ENCODE peak calls at places on chromosomes 13 and 19, in four cellular contexts. D is H9, L is mesendoderm, E is H1. T is an unnamed sample.

GRCh38 chr19:18349524-18350128 is 9.2 kb downstream of the PGPEP1 start:
- DNase-seq in D (no peak), L (peak), E (no peak), T (peak)

GRCh38 chr19:48539503-48540096 is 12.4 kb upstream of the SULT2B1 start:
- DNase-seq in E (no peak), D (no peak), L (no peak), T (peak)

GRCh38 chr19:10419646-10420443 is 493 bp upstream of the PDE4A start:
- DNase-seq in L (peak), D (peak), E (peak), T (peak)

GRCh38 chr19:41726493-41726892 is 18.1 kb downstream of the CEACAM5 start:
- DNase-seq in D (no peak), L (no peak), E (no peak), T (no peak)

GRCh38 chr19:49216076-49216475 is 58.5 kb downstream of the TRPM4 start:
- DNase-seq in L (peak), E (no peak), D (no peak), T (peak)

GRCh38 chr13:43780666-43781065 is 6.1 kb downstream of the ENOX1 start:
- DNase-seq in L (no peak), D (no peak), E (no peak), T (no peak)

GRCh38 chr13:37357548-37357947 is 241.0 kb downstream of the POSTN start:
- DNase-seq in E (no peak), L (no peak), D (no peak), T (peak)

GRCh38 chr19:20028611-20029010 is 10.7 kb downstream of the ZNF682 start:
- DNase-seq in E (no peak), L (no peak), D (no peak), T (no peak)

GRCh38 chr13:111663505-111663904 is 343.1 kb downstream of the TEX29 start:
- DNase-seq in D (peak), L (no peak), E (no peak), T (no peak)

GRCh38 chr13:25231537-25231936 is 55.8 kb downstream of the MTMR6 start:
- DNase-seq in L (no peak), E (no peak), D (no peak), T (no peak)

GRCh38 chr19:3949294-3949693 is 16.4 kb downstream of the NMRK2 start:
- DNase-seq in L (no peak), E (no peak), D (no peak), T (no peak)

GRCh38 chr13:99332456-99332855 is 25.3 kb upstream of the GPR183 start:
- DNase-seq in E (no peak), D (no peak), L (no peak), T (no peak)

GRCh38 chr13:99484405-99484981 is 16.8 kb upstream of the TM9SF2 start:
- DNase-seq in L (no peak), E (no peak), D (no peak), T (peak)

GRCh38 chr13:101970339-101970738 is 431.5 kb downstream of the FGF14 start:
- DNase-seq in D (no peak), E (no peak), L (no peak), T (no peak)

GRCh38 chr13:74132768-74133656 is 1.2 kb downstream of the KLF12 start:
- DNase-seq in E (no peak), L (peak), D (peak), T (peak)

GRCh38 chr19:19169236-19170052 is 619 bp downstream of the MEF2B start:
- DNase-seq in E (no peak), D (no peak), L (no peak), T (no peak)

GRCh38 chr19:3520166-3521103 is 14.3 kb downstream of the FZR1 start:
- DNase-seq in D (peak), L (peak), E (no peak), T (no peak)

GRCh38 chr13:76816394-76816793 is 69.8 kb downstream of the KCTD12 start:
- DNase-seq in L (no peak), E (no peak), D (no peak), T (no peak)
- H3K56ac ChIP-seq in L (no peak), E (no peak), D (no peak), T (no peak)

GRCh38 chr13:30153871-30154426 is 153.4 kb downstream of the KATNAL1 start:
- DNase-seq in E (no peak), D (peak), L (peak), T (peak)

GRCh38 chr13:30156270-30156669 is 151.1 kb downstream of the KATNAL1 start:
- DNase-seq in L (no peak), D (no peak), E (no peak), T (peak)

GRCh38 chr13:30156826-30157615 is 150.3 kb downstream of the KATNAL1 start:
- DNase-seq in L (peak), E (no peak), D (no peak), T (no peak)

GRCh38 chr13:30154931-30155330 is 152.4 kb downstream of the KATNAL1 start:
- DNase-seq in E (no peak), D (no peak), L (no peak), T (no peak)

DNA sequence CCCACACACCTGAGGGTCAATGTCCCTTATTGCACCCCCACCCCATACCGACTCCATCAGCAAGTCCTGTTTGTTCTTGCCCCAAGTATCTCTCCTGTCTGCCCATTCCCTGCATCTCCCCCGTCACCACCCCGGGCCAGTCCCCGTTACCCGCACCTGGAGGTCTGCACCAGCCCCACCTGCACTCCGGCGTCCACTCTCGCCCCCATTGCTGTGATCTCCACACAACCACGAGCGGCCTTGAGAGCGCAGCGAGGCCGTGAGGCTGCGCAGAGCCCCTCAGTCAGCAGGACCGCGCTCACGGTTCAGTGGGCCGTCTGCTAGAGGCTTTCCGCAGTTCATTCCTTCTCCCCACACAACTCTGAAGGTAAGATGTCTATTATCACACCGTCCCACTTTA is 152.8 kb downstream of the KATNAL1 start:
- DNase-seq in D (no peak), L (no peak), E (no peak), T (no peak)
- H3K56ac ChIP-seq in D (no peak), L (no peak), E (no peak), T (no peak)

DNA sequence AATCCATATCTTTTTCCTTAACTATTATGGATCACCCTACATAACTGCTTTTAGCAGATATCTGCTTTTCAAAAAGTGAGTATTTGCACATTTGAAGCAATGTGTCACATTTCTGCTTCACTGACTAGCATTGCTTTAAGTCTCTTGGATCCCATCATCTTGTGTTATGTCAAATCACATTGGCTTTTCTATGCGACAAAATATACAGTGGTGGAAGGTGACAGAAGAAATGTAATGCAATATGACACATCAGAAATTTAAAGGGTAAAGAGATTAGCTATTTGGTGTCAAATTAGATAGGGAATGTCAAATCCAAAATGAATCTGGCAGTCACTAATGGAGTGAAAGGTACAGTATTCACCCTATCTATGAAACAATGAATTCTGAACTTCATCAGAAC is 1282.1 kb upstream of the PCDH20 start:
- DNase-seq in L (no peak), D (no peak), E (no peak), T (no peak)
- H3K56ac ChIP-seq in L (no peak), D (no peak), E (no peak), T (no peak)

GRCh38 chr13:98200211-98200878 is 23.3 kb upstream of the RNF113B start:
- DNase-seq in E (peak), D (peak), L (peak), T (no peak)

GRCh38 chr13:98202026-98202425 is 25.0 kb upstream of the RNF113B start:
- DNase-seq in D (no peak), L (no peak), E (no peak), T (no peak)

GRCh38 chr13:98198683-98199082 is 21.6 kb upstream of the RNF113B start:
- DNase-seq in L (no peak), D (no peak), E (no peak), T (no peak)

GRCh38 chr13:98199480-98199879 is 22.4 kb upstream of the RNF113B start:
- DNase-seq in D (no peak), E (no peak), L (peak), T (peak)

DNA sequence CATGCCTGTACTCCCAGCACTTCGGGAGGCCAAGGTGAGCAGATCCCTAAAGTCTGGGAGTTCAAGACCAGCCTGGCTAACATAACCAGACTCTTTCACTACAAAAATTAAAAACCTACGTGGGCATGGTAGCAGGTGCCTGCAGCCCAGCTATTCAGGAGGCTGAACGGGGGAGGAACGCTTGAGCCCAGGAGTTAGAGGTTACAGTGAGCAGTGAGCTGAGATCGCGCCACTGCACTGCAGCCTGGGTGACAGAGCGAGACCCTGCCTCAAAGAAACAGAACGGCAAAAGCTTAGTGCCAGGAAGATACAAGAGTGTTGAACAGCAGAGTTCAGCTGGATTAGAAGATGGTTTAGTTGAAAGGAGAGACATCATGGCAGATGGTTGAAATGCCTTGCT is 24.1 kb upstream of the RNF113B start:
- DNase-seq in D (no peak), L (no peak), E (no peak), T (no peak)
- H3K56ac ChIP-seq in D (no peak), L (no peak), E (no peak), T (no peak)

GRCh38 chr19:13918726-13919411 is 12.9 kb downstream of the CC2D1A start:
- DNase-seq in L (no peak), E (no peak), D (peak), T (no peak)
- H3K56ac ChIP-seq in L (no peak), E (no peak), D (no peak), T (no peak)

T was measured in IMR-90.